ENCODE peak calls at places on chromosomes 13 and 19, in four cellular contexts. O is AG04450, B is DMS53, W is right atrium auricular region. C is an unnamed sample.

GRCh38 chr19:18660051-18660910 is 23.2 kb upstream of the CRTC1 start:
- DNase-seq in B (no peak), O (no peak), W (peak; percentile 97), C (no peak)

GRCh38 chr13:66659291-66660012 is 570.7 kb downstream of the PCDH9 start:
- DNase-seq in O (no peak), W (no peak), B (peak; percentile 26), C (no peak)

GRCh38 chr19:35013047-35013819 is 13.1 kb downstream of the GRAMD1A start:
- DNase-seq in W (peak; percentile 86), B (peak; percentile 72), O (no peak), C (peak; percentile 89)

GRCh38 chr13:89097994-89098393 is 1426.8 kb downstream of the SLITRK5 start:
- DNase-seq in O (no peak), B (no peak), W (no peak), C (no peak)

GRCh38 chr13:93422980-93423554 is 196.5 kb downstream of the GPC6 start:
- DNase-seq in O (no peak), W (no peak), B (no peak), C (no peak)

GRCh38 chr13:93244141-93244917 is 17.7 kb downstream of the GPC6 start:
- DNase-seq in B (no peak), W (no peak), O (no peak), C (no peak)

GRCh38 chr13:95607363-95607762 is 37.1 kb downstream of the DZIP1 start:
- DNase-seq in O (no peak), B (peak; percentile 28), W (no peak), C (no peak)

GRCh38 chr13:28494861-28495585 is at the start of gene FLT1:
- DNase-seq in B (peak; percentile 73), W (peak; percentile 72), O (no peak), C (peak; percentile 54)

GRCh38 chr19:38388310-38389100 is at the start of gene SPRED3:
- DNase-seq in B (peak; percentile 75), O (no peak), W (no peak), C (peak; percentile 81)

GRCh38 chr19:54364775-54365257 is at the start of gene LAIR1:
- DNase-seq in W (no peak), B (no peak), O (no peak), C (no peak)

GRCh38 chr19:3285647-3286176 is 61.3 kb downstream of the CELF5 start:
- DNase-seq in O (no peak), W (no peak), B (peak; percentile 64), C (peak; percentile 87)

GRCh38 chr13:31433756-31434155 is 234.0 kb downstream of the B3GLCT start:
- DNase-seq in B (no peak), W (no peak), O (no peak), C (no peak)

GRCh38 chr19:38878575-38879399 is 712 bp upstream of the RINL start:
- DNase-seq in O (no peak), W (no peak), B (no peak), C (peak; percentile 24)

GRCh38 chr19:18513868-18514267 is 8.0 kb downstream of the ELL start:
- DNase-seq in B (no peak), W (no peak), O (no peak), C (no peak)

GRCh38 chr19:14530005-14530348 is 583 bp downstream of the TECR start:
- DNase-seq in B (peak; percentile 61), O (no peak), W (peak; percentile 65), C (no peak)

GRCh38 chr13:80530902-80531301 is 190.0 kb upstream of the SPRY2 start:
- DNase-seq in W (no peak), B (no peak), O (no peak), C (no peak)

GRCh38 chr13:39676315-39676876 is 20.9 kb downstream of the COG6 start:
- DNase-seq in O (no peak), B (peak; percentile 75), W (no peak), C (peak; percentile 14)

GRCh38 chr13:85091835-85092234 is 707.4 kb downstream of the SLITRK6 start:
- DNase-seq in O (no peak), B (no peak), W (no peak), C (no peak)

GRCh38 chr13:103168901-103169508 is 102.8 kb upstream of the SLC10A2 start:
- DNase-seq in O (no peak), B (no peak), W (no peak), C (no peak)

GRCh38 chr19:18450934-18451836 is 13.3 kb upstream of the ISYNA1 start:
- DNase-seq in W (peak; percentile 87), O (no peak), B (peak; percentile 79), C (peak; percentile 96)

GRCh38 chr13:111897178-111897845 is 169.6 kb upstream of the SOX1 start:
- DNase-seq in B (no peak), O (no peak), W (peak; percentile 44), C (no peak)

GRCh38 chr19:19746286-19747213 is 13.6 kb upstream of the ZNF14 start:
- DNase-seq in W (peak; percentile 40), B (no peak), O (no peak), C (peak; percentile 18)

GRCh38 chr19:29687244-29687896 is 22.1 kb downstream of the PLEKHF1 start:
- DNase-seq in W (peak; percentile 83), O (peak; percentile 90), B (no peak), C (no peak)